ENCODE peak calls at places on chromosome 14, in five cellular contexts. Q is endothelial cell of umbilical vein; T is ovary; P is CD8-positive, alpha-beta memory T cell; I is CD4-positive, alpha-beta T cell. D is an unnamed sample. For H3K27me3 and H3K9me3, the result is how much of the 10 kb centered on the place peaks cover.

GRCh38 chr14:96051642-96052540 is 12.7 kb downstream of the C14orf132 start:
- DNase-seq in Q (no peak), T (no peak), P (no peak), I (no peak), D (no peak)

GRCh38 chr14:87547536-87547935 is 445.4 kb downstream of the GALC start:
- DNase-seq in Q (no peak), T (no peak), P (no peak), I (no peak), D (no peak)

GRCh38 chr14:95979339-95980042 is 59.7 kb upstream of the C14orf132 start:
- DNase-seq in Q (no peak), T (no peak), P (no peak), I (no peak), D (peak)

GRCh38 chr14:101504096-101504948 is 57.0 kb upstream of the DIO3 start:
- DNase-seq in Q (no peak), T (peak), P (no peak), I (no peak), D (no peak)

GRCh38 chr14:64549805-64550538 is at the start of gene PPP1R36:
- DNase-seq in Q (no peak), T (no peak), P (peak), I (no peak), D (no peak)

GRCh38 chr14:91218041-91218440 is 26.5 kb downstream of the GPR68 start:
- DNase-seq in Q (peak), T (no peak), P (no peak), I (no peak), D (no peak)

GRCh38 chr14:81323621-81324400 is 76.3 kb downstream of the STON2 start:
- DNase-seq in Q (no peak), T (no peak), P (no peak), I (no peak), D (peak)

GRCh38 chr14:64095620-64096019 is 198.6 kb downstream of the ESR2 start:
- DNase-seq in Q (no peak), T (no peak), P (no peak), I (no peak), D (no peak)

GRCh38 chr14:90393966-90394365 is 2.9 kb upstream of the CALM1 start:
- DNase-seq in Q (no peak), T (no peak), P (no peak), I (no peak), D (no peak)

GRCh38 chr14:51780006-51780692 is 80.3 kb upstream of the GNG2 start:
- DNase-seq in Q (peak), T (peak), P (peak), I (peak), D (peak)

GRCh38 chr14:83825836-83826235 is 1704.1 kb upstream of the FLRT2 start:
- DNase-seq in Q (no peak), T (no peak), P (no peak), I (no peak), D (no peak)

DNA sequence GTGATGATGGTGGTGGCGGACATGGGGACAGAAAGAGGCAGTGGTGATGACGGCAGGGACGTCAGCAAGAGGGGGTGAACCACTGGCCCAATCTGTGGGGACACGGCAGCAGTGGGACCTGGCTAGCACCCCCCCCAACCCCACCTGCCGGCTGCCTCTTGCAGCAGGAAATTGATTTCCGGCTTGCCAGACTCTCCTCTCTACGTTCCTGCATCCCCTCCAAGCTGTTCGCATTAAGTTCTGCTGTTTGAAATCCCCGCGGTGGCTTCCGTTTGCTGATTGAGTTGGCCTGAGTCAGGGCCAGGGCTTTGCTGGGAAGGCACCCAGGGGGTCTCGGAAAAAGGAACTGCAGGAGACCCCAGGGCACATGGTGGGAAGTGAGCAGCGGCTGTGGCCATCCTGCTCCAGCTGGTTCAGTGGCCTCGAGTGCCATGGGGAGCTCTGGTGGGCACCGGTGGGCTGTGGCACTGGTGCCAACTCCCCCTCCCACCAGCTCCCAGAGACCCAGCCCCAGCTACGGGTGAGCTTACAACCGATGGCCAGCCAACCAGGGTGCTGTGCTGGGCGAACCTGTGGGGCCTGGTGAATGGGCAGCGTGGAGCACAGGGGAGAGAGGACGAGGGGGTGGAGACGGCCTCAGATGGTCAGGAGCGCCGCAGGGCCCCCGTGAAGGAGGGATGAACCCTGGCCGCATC is 14.6 kb upstream of the NUDT14 start:
- DNase-seq in Q (peak), T (no peak), P (no peak), I (no peak), D (no peak)
- H3K27me3 ChIP-seq in Q (under half), T (under half), P (under half), I (half or more), D (under half)

GRCh38 chr14:69050235-69051184 is 71.4 kb upstream of the ACTN1 start:
- DNase-seq in Q (peak), T (no peak), P (no peak), I (no peak), D (no peak)
- H3K27ac ChIP-seq in Q (peak), T (no peak), P (no peak), I (no peak), D (no peak)

GRCh38 chr14:105399441-105399775 is 1.1 kb downstream of the TEX22 start:
- DNase-seq in Q (no peak), T (no peak), P (no peak), I (no peak), D (no peak)
- H3K9me3 ChIP-seq in Q (under half), T (under half), P (under half), I (under half), D (under half)

DNA sequence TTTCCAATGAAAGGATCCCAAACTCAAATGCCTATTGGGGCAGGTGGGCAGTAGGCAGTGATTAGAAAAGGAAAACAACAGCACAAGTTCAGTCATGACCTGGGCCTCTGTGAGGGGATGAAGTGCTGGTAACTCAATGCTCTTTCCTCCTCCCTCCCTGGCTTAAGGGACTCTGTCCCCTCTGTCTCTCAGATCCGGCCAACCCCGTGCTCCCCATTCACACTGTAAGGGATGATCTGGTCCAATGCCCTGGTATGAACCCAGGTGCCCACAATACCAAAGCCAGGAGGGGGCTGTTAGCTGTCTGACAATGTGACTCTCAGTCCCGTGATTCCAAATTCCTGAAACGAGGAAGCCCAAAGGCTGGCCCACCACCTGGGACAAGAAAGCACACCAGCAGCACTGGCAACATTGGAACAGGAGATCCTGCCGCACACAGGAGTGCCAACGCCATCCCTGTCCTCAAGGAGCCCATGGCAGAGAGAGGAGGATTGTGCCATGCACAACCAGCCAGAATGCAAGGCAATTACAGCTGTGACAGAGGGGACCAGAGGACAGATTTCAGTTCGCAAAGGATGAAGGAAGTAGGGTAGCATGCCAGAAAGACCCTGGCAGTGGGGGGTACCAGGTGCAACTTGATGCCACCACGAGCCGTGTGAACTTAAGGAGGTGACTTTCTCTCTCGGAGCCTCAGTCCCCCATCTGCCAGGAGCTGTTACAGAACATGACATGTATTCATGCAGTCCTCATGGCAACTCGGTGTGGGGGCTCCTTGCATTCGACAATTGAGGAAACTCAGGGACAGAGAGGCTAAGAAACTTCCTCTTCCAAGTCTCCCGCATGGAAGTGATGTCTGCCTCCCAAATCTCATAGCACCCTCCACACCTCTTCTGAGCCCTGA is 37.6 kb downstream of the SERPINA3 start:
- DNase-seq in Q (no peak), T (no peak), P (no peak), I (no peak), D (no peak)
- H3K27me3 ChIP-seq in Q (under half), T (under half), P (under half), I (under half), D (under half)

GRCh38 chr14:31578792-31579191 is 17.6 kb downstream of the NUBPL start:
- DNase-seq in Q (no peak), T (no peak), P (no peak), I (no peak), D (no peak)
- H3K27ac ChIP-seq in Q (no peak), T (no peak), P (no peak), I (no peak), D (no peak)

GRCh38 chr14:88770736-88771135 is 22.0 kb downstream of the EML5 start:
- DNase-seq in Q (no peak), T (no peak), P (no peak), I (no peak), D (no peak)

GRCh38 chr14:88765130-88765529 is 27.6 kb downstream of the EML5 start:
- DNase-seq in Q (no peak), T (no peak), P (no peak), I (no peak), D (no peak)
- H3K9me3 ChIP-seq in Q (under half), T (under half), P (under half), I (under half), D (under half)

GRCh38 chr14:30272848-30273563 is 286.0 kb upstream of the G2E3 start:
- DNase-seq in Q (no peak), T (no peak), P (no peak), I (no peak), D (no peak)
- H3K27me3 ChIP-seq in Q (under half), T (under half), P (under half), I (under half), D (under half)

GRCh38 chr14:72615511-72616121 is 278.3 kb downstream of the DPF3 start:
- DNase-seq in Q (peak), T (no peak), P (no peak), I (no peak), D (no peak)

GRCh38 chr14:72613975-72614319 is 280.0 kb downstream of the DPF3 start:
- DNase-seq in Q (no peak), T (no peak), P (no peak), I (no peak), D (no peak)

GRCh38 chr14:72616294-72616693 is 277.6 kb downstream of the DPF3 start:
- DNase-seq in Q (no peak), T (no peak), P (no peak), I (no peak), D (no peak)

GRCh38 chr14:72614365-72614764 is 279.5 kb downstream of the DPF3 start:
- DNase-seq in Q (no peak), T (no peak), P (no peak), I (no peak), D (no peak)

GRCh38 chr14:72614891-72615410 is 278.9 kb downstream of the DPF3 start:
- DNase-seq in Q (no peak), T (no peak), P (no peak), I (no peak), D (no peak)
- H3K27ac ChIP-seq in Q (no peak), T (no peak), P (no peak), I (no peak), D (no peak)

D was measured in iPS DF 6.9.